ENCODE peak calls at places on chromosomes 3 and 15, in four cellular contexts. One of them, this sample, is unnamed. For H3K4me1, the result is how much of the 10 kb centered on the place peaks cover.

GRCh38 chr3:188348445-188349244 is 194.7 kb downstream of the LPP start:
- DNase-seq in colonic mucosa: peak
- DNase-seq in endodermal cell: no peak
- DNase-seq in astrocyte: peak
- DNase-seq in this sample: no peak

GRCh38 chr15:67836134-67836455 is 3.8 kb downstream of the RNU6-1 start:
- DNase-seq in colonic mucosa: no peak
- DNase-seq in endodermal cell: no peak
- DNase-seq in astrocyte: no peak
- DNase-seq in this sample: no peak

GRCh38 chr3:99532246-99532645 is 106.1 kb upstream of the COL8A1 start:
- DNase-seq in endodermal cell: peak
- DNase-seq in colonic mucosa: peak
- DNase-seq in astrocyte: peak
- DNase-seq in this sample: no peak

GRCh38 chr3:174332413-174332812 is 526.7 kb upstream of the NAALADL2 start:
- DNase-seq in colonic mucosa: no peak
- DNase-seq in astrocyte: no peak
- DNase-seq in endodermal cell: no peak
- DNase-seq in this sample: no peak

GRCh38 chr3:153513236-153513635 is 351.2 kb downstream of the RAP2B start:
- DNase-seq in astrocyte: no peak
- DNase-seq in colonic mucosa: no peak
- DNase-seq in endodermal cell: peak
- DNase-seq in this sample: no peak

GRCh38 chr3:108488631-108489030 is 21.8 kb downstream of the MYH15 start:
- DNase-seq in colonic mucosa: no peak
- DNase-seq in endodermal cell: no peak
- DNase-seq in astrocyte: peak
- DNase-seq in this sample: no peak

GRCh38 chr3:42660898-42661297 is 7.4 kb downstream of the ZBTB47 start:
- DNase-seq in endodermal cell: peak
- DNase-seq in colonic mucosa: no peak
- DNase-seq in astrocyte: no peak
- DNase-seq in this sample: no peak

GRCh38 chr3:47909607-47910006 is 106.6 kb downstream of the MAP4 start:
- DNase-seq in colonic mucosa: no peak
- DNase-seq in astrocyte: no peak
- DNase-seq in endodermal cell: no peak
- DNase-seq in this sample: no peak

GRCh38 chr3:45035441-45036301 is 9.6 kb downstream of the CLEC3B start:
- DNase-seq in endodermal cell: peak
- DNase-seq in astrocyte: no peak
- DNase-seq in colonic mucosa: peak
- DNase-seq in this sample: no peak

GRCh38 chr3:41578798-41579197 is 379.5 kb downstream of the CTNNB1 start:
- DNase-seq in endodermal cell: no peak
- DNase-seq in colonic mucosa: no peak
- DNase-seq in astrocyte: no peak
- DNase-seq in this sample: no peak

GRCh38 chr3:52707585-52707984 is 1.7 kb downstream of the SPCS1 start:
- DNase-seq in endodermal cell: no peak
- DNase-seq in astrocyte: no peak
- DNase-seq in colonic mucosa: no peak
- DNase-seq in this sample: no peak

GRCh38 chr15:101258238-101259144 is 6.6 kb upstream of the CHSY1 start:
- DNase-seq in endodermal cell: peak
- DNase-seq in astrocyte: peak
- DNase-seq in colonic mucosa: peak
- DNase-seq in this sample: no peak

GRCh38 chr15:99943466-99943865 is 210.2 kb upstream of the LYSMD4 start:
- DNase-seq in colonic mucosa: no peak
- DNase-seq in astrocyte: no peak
- DNase-seq in endodermal cell: no peak
- DNase-seq in this sample: peak

GRCh38 chr3:139745831-139746230 is 68.1 kb upstream of the NMNAT3 start:
- DNase-seq in endodermal cell: peak
- DNase-seq in colonic mucosa: no peak
- DNase-seq in astrocyte: peak
- DNase-seq in this sample: peak

GRCh38 chr15:66108483-66109270 is 144.9 kb downstream of the MEGF11 start:
- DNase-seq in astrocyte: no peak
- DNase-seq in colonic mucosa: no peak
- DNase-seq in endodermal cell: no peak
- DNase-seq in this sample: no peak

GRCh38 chr15:67212655-67213054 is 41.8 kb downstream of the AAGAB start:
- DNase-seq in colonic mucosa: no peak
- DNase-seq in astrocyte: no peak
- DNase-seq in endodermal cell: no peak
- DNase-seq in this sample: no peak

GRCh38 chr15:62495670-62496328 is 330.7 kb upstream of the C2CD4B start:
- DNase-seq in astrocyte: peak
- DNase-seq in colonic mucosa: peak
- DNase-seq in endodermal cell: no peak
- DNase-seq in this sample: no peak

GRCh38 chr3:54176106-54176505 is 53.8 kb downstream of the CACNA2D3 start:
- DNase-seq in endodermal cell: peak
- DNase-seq in astrocyte: no peak
- DNase-seq in colonic mucosa: no peak
- DNase-seq in this sample: no peak

GRCh38 chr15:33722005-33722672 is 246.2 kb upstream of the CHRM5 start:
- DNase-seq in colonic mucosa: no peak
- DNase-seq in astrocyte: peak
- DNase-seq in endodermal cell: no peak
- DNase-seq in this sample: no peak

GRCh38 chr3:184598220-184598927 is 36.8 kb downstream of the EPHB3 start:
- DNase-seq in endodermal cell: no peak
- DNase-seq in astrocyte: no peak
- DNase-seq in colonic mucosa: no peak
- DNase-seq in this sample: no peak

GRCh38 chr3:122245513-122246174 is 62.2 kb downstream of the CASR start:
- DNase-seq in astrocyte: peak
- DNase-seq in colonic mucosa: no peak
- DNase-seq in endodermal cell: no peak
- DNase-seq in this sample: no peak

GRCh38 chr3:55523471-55523870 is 36.4 kb upstream of the WNT5A start:
- DNase-seq in endodermal cell: no peak
- DNase-seq in astrocyte: no peak
- DNase-seq in colonic mucosa: no peak
- DNase-seq in this sample: no peak

GRCh38 chr15:100650685-100651084 is 48.3 kb downstream of the ASB7 start:
- DNase-seq in colonic mucosa: no peak
- DNase-seq in endodermal cell: no peak
- DNase-seq in astrocyte: no peak
- DNase-seq in this sample: no peak

GRCh38 chr3:17515445-17516227 is 226.8 kb downstream of the TBC1D5 start:
- DNase-seq in colonic mucosa: no peak
- DNase-seq in astrocyte: no peak
- DNase-seq in endodermal cell: no peak
- DNase-seq in this sample: no peak

GRCh38 chr3:114446605-114447004 is 152.8 kb downstream of the TIGIT start:
- DNase-seq in colonic mucosa: no peak
- DNase-seq in endodermal cell: no peak
- DNase-seq in astrocyte: no peak
- DNase-seq in this sample: no peak

GRCh38 chr15:99113547-99114271 is 8.8 kb downstream of the SYNM start:
- DNase-seq in astrocyte: no peak
- DNase-seq in endodermal cell: no peak
- DNase-seq in colonic mucosa: no peak
- DNase-seq in this sample: no peak

GRCh38 chr3:122603056-122603455 is 25.6 kb downstream of the PARP15 start:
- DNase-seq in endodermal cell: no peak
- DNase-seq in colonic mucosa: no peak
- DNase-seq in astrocyte: no peak
- DNase-seq in this sample: no peak

GRCh38 chr3:109927161-109927560 is 589.8 kb upstream of the DPPA4 start:
- DNase-seq in astrocyte: peak
- DNase-seq in colonic mucosa: no peak
- DNase-seq in endodermal cell: no peak
- DNase-seq in this sample: no peak

GRCh38 chr3:47016086-47016933 is 36.8 kb downstream of the NBEAL2 start:
- DNase-seq in astrocyte: peak
- DNase-seq in endodermal cell: peak
- DNase-seq in colonic mucosa: no peak
- DNase-seq in this sample: no peak

GRCh38 chr3:73004316-73004715 is 7.7 kb downstream of the PPP4R2 start:
- DNase-seq in endodermal cell: no peak
- DNase-seq in astrocyte: no peak
- DNase-seq in colonic mucosa: no peak
- DNase-seq in this sample: no peak

GRCh38 chr3:171802601-171802956 is 7.7 kb downstream of the PLD1 start:
- DNase-seq in endodermal cell: no peak
- DNase-seq in astrocyte: no peak
- DNase-seq in colonic mucosa: no peak
- DNase-seq in this sample: no peak

GRCh38 chr15:98330692-98331435 is 317.5 kb upstream of the IGF1R start:
- DNase-seq in endodermal cell: no peak
- DNase-seq in astrocyte: no peak
- DNase-seq in colonic mucosa: no peak
- DNase-seq in this sample: no peak

GRCh38 chr15:67829647-67830504 is 4.6 kb downstream of the SKOR1 start:
- DNase-seq in endodermal cell: peak
- DNase-seq in astrocyte: no peak
- DNase-seq in colonic mucosa: no peak
- DNase-seq in this sample: no peak

GRCh38 chr3:194738254-194739093 is 52.8 kb downstream of the FAM43A start:
- DNase-seq in colonic mucosa: no peak
- DNase-seq in endodermal cell: no peak
- DNase-seq in astrocyte: peak
- DNase-seq in this sample: no peak

GRCh38 chr3:185308126-185308754 is 54.4 kb upstream of the EHHADH start:
- DNase-seq in colonic mucosa: peak
- DNase-seq in astrocyte: peak
- DNase-seq in endodermal cell: peak
- DNase-seq in this sample: no peak

GRCh38 chr3:65303431-65303830 is 615.6 kb upstream of the ADAMTS9 start:
- DNase-seq in colonic mucosa: no peak
- DNase-seq in endodermal cell: no peak
- DNase-seq in astrocyte: no peak
- DNase-seq in this sample: no peak

GRCh38 chr3:157782236-157782635 is 279.0 kb upstream of the VEPH1 start:
- DNase-seq in colonic mucosa: no peak
- DNase-seq in endodermal cell: no peak
- DNase-seq in astrocyte: peak
- DNase-seq in this sample: no peak

GRCh38 chr15:78502641-78503040 is 4.7 kb upstream of the HYKK start:
- DNase-seq in astrocyte: no peak
- DNase-seq in colonic mucosa: no peak
- DNase-seq in endodermal cell: no peak
- DNase-seq in this sample: no peak

GRCh38 chr15:78508272-78508671 is 895 bp downstream of the HYKK start:
- DNase-seq in colonic mucosa: peak
- DNase-seq in astrocyte: no peak
- DNase-seq in endodermal cell: no peak
- DNase-seq in this sample: no peak

GRCh38 chr15:78509726-78510312 is 2.4 kb downstream of the HYKK start:
- DNase-seq in colonic mucosa: no peak
- DNase-seq in astrocyte: no peak
- DNase-seq in endodermal cell: no peak
- DNase-seq in this sample: no peak

GRCh38 chr15:78507831-78508160 is 419 bp downstream of the HYKK start:
- DNase-seq in astrocyte: no peak
- DNase-seq in endodermal cell: no peak
- DNase-seq in colonic mucosa: no peak
- DNase-seq in this sample: no peak

DNA sequence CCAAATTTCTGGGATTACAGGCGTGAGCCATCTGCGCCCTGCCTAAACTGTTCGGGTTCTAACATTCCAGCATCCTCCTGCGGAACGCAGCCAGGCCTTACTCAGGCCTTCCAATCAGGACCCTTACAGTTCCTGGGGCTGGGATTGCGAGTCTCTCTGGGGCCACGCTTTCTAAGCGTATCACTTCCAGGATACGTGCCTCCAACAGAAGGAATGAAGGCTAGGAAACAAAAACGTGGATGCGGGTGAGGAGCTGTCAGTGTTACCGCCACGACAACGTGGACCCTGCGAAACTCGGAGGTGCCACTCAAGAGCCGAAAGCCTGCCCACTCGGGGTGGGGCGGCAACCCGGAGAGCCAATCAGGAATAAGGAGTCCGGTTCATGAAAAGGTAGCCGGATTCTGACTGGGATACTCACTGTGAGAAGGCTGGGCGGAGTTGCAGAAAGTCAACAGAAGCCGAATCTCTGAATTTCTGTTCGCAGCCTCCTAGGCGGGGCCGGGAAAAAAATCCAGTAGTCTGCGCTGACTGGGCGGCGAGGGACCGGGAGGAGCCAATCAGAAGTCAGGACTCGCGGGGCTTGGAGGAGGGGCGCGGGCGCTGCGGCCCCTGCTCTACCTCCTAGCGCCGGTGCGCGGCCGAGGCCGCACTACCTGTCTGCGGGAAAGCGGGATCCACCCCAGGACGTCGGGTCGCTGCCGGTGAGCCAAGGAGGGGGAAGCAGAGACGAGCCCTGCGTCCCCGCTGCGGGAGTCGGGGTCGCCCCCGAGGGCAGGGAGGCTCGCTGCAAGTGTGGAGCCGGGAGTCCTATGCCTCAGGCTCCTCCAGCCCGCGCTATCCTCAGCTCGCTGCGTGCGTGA is at the start of gene HYKK:
- DNase-seq in endodermal cell: peak
- DNase-seq in astrocyte: peak
- DNase-seq in colonic mucosa: peak
- DNase-seq in this sample: peak
- TF ChIP-seq CTCF in endodermal cell: peak
- TF ChIP-seq CTCF in astrocyte: no peak
- TF ChIP-seq CTCF in colonic mucosa: no peak
- TF ChIP-seq CTCF in this sample: no peak

GRCh38 chr3:27859821-27860220 is 137.7 kb upstream of the EOMES start:
- DNase-seq in colonic mucosa: no peak
- DNase-seq in astrocyte: no peak
- DNase-seq in endodermal cell: no peak
- DNase-seq in this sample: no peak
- H3K4me1 ChIP-seq in colonic mucosa: under half
- H3K4me1 ChIP-seq in astrocyte: under half
- H3K4me1 ChIP-seq in endodermal cell: under half
- H3K4me1 ChIP-seq in this sample: under half

DNA sequence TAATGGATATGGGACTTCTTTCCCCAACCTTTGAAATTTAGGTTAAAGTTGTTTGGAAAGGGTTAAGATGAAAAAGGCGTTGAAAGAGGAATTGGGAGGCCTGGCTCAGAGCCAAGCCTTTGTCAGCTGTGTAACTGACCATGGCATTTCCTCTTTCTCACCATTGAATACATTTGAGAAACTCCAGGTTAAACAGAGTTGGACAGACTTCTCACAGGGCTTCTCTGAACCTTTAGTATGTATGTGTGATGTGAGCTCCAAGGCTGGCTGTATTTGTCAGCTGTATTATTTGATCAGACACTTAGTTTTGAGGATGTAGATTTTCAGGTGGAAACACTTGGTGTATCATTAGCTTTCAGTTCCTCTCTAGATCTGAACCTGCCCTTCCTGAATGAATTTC is 136.4 kb upstream of the GOLGA6L4 start:
- DNase-seq in astrocyte: peak
- DNase-seq in endodermal cell: no peak
- DNase-seq in colonic mucosa: no peak
- DNase-seq in this sample: no peak
- H3K27ac ChIP-seq in astrocyte: no peak
- H3K27ac ChIP-seq in endodermal cell: no peak
- H3K27ac ChIP-seq in colonic mucosa: no peak
- H3K27ac ChIP-seq in this sample: no peak

GRCh38 chr3:59308684-59309083 is 258.9 kb upstream of the CFAP20DC start:
- DNase-seq in endodermal cell: no peak
- DNase-seq in colonic mucosa: no peak
- DNase-seq in astrocyte: no peak
- DNase-seq in this sample: no peak
- TF ChIP-seq CTCF in endodermal cell: peak
- TF ChIP-seq CTCF in colonic mucosa: no peak
- TF ChIP-seq CTCF in astrocyte: no peak
- TF ChIP-seq CTCF in this sample: no peak

This sample was measured in esophagus muscularis mucosa.